ENCODE peak calls at places on chromosomes 6 and 20, in nine cellular contexts. N is fibroblast of lung, V is ascending aorta, F is brain microvascular endothelial cell, C is endodermal cell, A is BE2C, O is Panc1, K is mammary epithelial cell, P is tibial nerve. G is an unnamed sample. For H3K27me3, the result is how much of the 10 kb centered on the place peaks cover.

GRCh38 chr6:119126140-119126539 is 47.7 kb upstream of the FAM184A start:
- DNase-seq in N (no peak), V (no peak), F (no peak), C (no peak), A (no peak), O (no peak), K (no peak), P (no peak), G (no peak)

GRCh38 chr20:18657575-18657974 is 69.7 kb downstream of the DTD1 start:
- DNase-seq in N (peak), V (no peak), F (peak), C (no peak), A (no peak), O (no peak), K (peak), P (no peak), G (peak)

GRCh38 chr20:22796465-22797077 is 212.2 kb upstream of the FOXA2 start:
- DNase-seq in N (peak), V (no peak), F (peak), C (no peak), A (no peak), O (no peak), K (peak), P (no peak), G (no peak)

GRCh38 chr6:15495375-15495901 is 167.4 kb downstream of the DTNBP1 start:
- DNase-seq in N (no peak), V (no peak), F (no peak), C (no peak), A (no peak), O (no peak), K (no peak), P (no peak), G (no peak)

GRCh38 chr6:80366721-80367120 is 260.2 kb downstream of the BCKDHB start:
- DNase-seq in N (peak), V (no peak), F (peak), C (no peak), A (peak), O (no peak), K (no peak), P (no peak), G (no peak)

GRCh38 chr6:146770275-146770964 is 171.6 kb downstream of the ADGB start:
- DNase-seq in N (no peak), V (no peak), F (no peak), C (no peak), A (no peak), O (no peak), K (no peak), P (no peak), G (no peak)

GRCh38 chr20:3011752-3012151 is 31.7 kb upstream of the GNRH2 start:
- DNase-seq in N (no peak), V (no peak), F (no peak), C (no peak), A (no peak), O (no peak), K (no peak), P (no peak), G (no peak)

GRCh38 chr20:54340667-54341081 is 132.8 kb downstream of the PFDN4 start:
- DNase-seq in N (peak), V (no peak), F (peak), C (no peak), A (no peak), O (no peak), K (no peak), P (no peak), G (peak)

GRCh38 chr20:46121531-46121930 is 3.4 kb downstream of the CD40 start:
- DNase-seq in N (no peak), V (no peak), F (no peak), C (no peak), A (no peak), O (no peak), K (no peak), P (no peak), G (no peak)

GRCh38 chr6:129340983-129341382 is 369.0 kb downstream of the ARHGAP18 start:
- DNase-seq in N (peak), V (no peak), F (peak), C (no peak), A (no peak), O (no peak), K (peak), P (no peak), G (peak)

GRCh38 chr20:46348972-46349741 is 40.9 kb upstream of the CDH22 start:
- DNase-seq in N (no peak), V (no peak), F (peak), C (peak), A (peak), O (no peak), K (no peak), P (peak), G (peak)

GRCh38 chr6:18380165-18380564 is 7.0 kb upstream of the RNF144B start:
- DNase-seq in N (no peak), V (no peak), F (no peak), C (no peak), A (no peak), O (no peak), K (no peak), P (no peak), G (peak)

GRCh38 chr6:157761331-157761921 is 61.6 kb upstream of the SNX9 start:
- DNase-seq in N (peak), V (no peak), F (peak), C (no peak), A (no peak), O (peak), K (peak), P (no peak), G (peak)

GRCh38 chr6:138972226-138972665 is 15.8 kb downstream of the REPS1 start:
- DNase-seq in N (peak), V (no peak), F (peak), C (no peak), A (peak), O (no peak), K (peak), P (no peak), G (peak)

GRCh38 chr6:32369678-32370077 is 2.0 kb downstream of the TSBP1 start:
- DNase-seq in N (peak), V (no peak), F (peak), C (no peak), A (no peak), O (peak), K (peak), P (no peak), G (peak)

GRCh38 chr6:20092071-20092566 is 120.2 kb downstream of the MBOAT1 start:
- DNase-seq in N (peak), V (no peak), F (peak), C (no peak), A (no peak), O (peak), K (peak), P (peak), G (peak)

GRCh38 chr6:20924911-20925543 is 390.8 kb downstream of the CDKAL1 start:
- DNase-seq in N (no peak), V (no peak), F (no peak), C (no peak), A (no peak), O (no peak), K (no peak), P (no peak), G (no peak)

GRCh38 chr6:16339263-16339587 is 100.8 kb downstream of the GMPR start:
- DNase-seq in N (no peak), V (no peak), F (no peak), C (no peak), A (no peak), O (no peak), K (no peak), P (no peak), G (no peak)

GRCh38 chr6:24940311-24940917 is 4.7 kb upstream of the RIPOR2 start:
- DNase-seq in N (no peak), V (no peak), F (no peak), C (no peak), A (no peak), O (no peak), K (no peak), P (no peak), G (no peak)

GRCh38 chr20:2080532-2081224 is 20.9 kb upstream of the STK35 start:
- DNase-seq in N (no peak), V (no peak), F (no peak), C (no peak), A (no peak), O (no peak), K (no peak), P (no peak), G (no peak)

GRCh38 chr6:2072450-2072849 is 173.0 kb downstream of the GMDS start:
- DNase-seq in N (peak), V (no peak), F (no peak), C (no peak), A (no peak), O (no peak), K (no peak), P (no peak), G (no peak)

GRCh38 chr6:130423044-130423443 is 57.2 kb downstream of the TMEM200A start:
- DNase-seq in N (no peak), V (no peak), F (no peak), C (no peak), A (no peak), O (no peak), K (no peak), P (no peak), G (no peak)

GRCh38 chr20:17735206-17735804 is 35.5 kb downstream of the BANF2 start:
- DNase-seq in N (peak), V (no peak), F (peak), C (no peak), A (no peak), O (no peak), K (peak), P (no peak), G (peak)

GRCh38 chr20:17895641-17896246 is 72.8 kb downstream of the SNX5 start:
- DNase-seq in N (peak), V (no peak), F (peak), C (no peak), A (no peak), O (no peak), K (peak), P (no peak), G (peak)

GRCh38 chr6:140480852-140481251 is 1106.4 kb upstream of the CITED2 start:
- DNase-seq in N (peak), V (no peak), F (no peak), C (no peak), A (no peak), O (no peak), K (no peak), P (peak), G (peak)

GRCh38 chr6:121465101-121465500 is 29.7 kb downstream of the GJA1 start:
- DNase-seq in N (no peak), V (no peak), F (no peak), C (no peak), A (no peak), O (no peak), K (no peak), P (no peak), G (peak)

GRCh38 chr6:20605061-20605460 is 70.8 kb downstream of the CDKAL1 start:
- DNase-seq in N (no peak), V (no peak), F (no peak), C (no peak), A (no peak), O (no peak), K (peak), P (no peak), G (peak)

GRCh38 chr6:47242483-47243386 is 67.0 kb downstream of the TNFRSF21 start:
- DNase-seq in N (peak), V (peak), F (peak), C (no peak), A (peak), O (peak), K (peak), P (peak), G (peak)

DNA sequence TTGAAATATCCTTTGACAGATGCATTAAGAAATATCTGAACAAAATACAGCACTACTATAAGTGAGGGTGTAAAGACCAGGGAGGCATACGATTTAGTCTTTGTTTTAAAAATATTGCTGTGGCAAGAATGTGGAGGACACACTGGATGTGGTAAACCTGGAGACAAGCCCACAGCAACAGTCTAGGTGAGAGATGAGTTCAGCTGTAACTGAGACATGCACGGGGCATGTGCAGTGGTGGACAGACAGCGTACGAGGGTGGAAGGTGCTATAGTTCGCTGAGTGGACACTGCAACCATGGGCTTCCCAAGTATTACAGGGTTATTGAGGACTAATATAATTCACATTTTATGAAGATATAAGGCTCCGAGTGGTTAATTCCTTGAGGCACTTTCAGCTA is 1.8 kb downstream of the NANP start:
- DNase-seq in N (no peak), V (no peak), F (no peak), C (no peak), A (no peak), O (no peak), K (no peak), P (no peak), G (no peak)
- H3K4me3 ChIP-seq in N (peak), V (no peak), F (no peak), C (peak), A (peak), O (peak), K (peak), P (no peak), G (no peak)

DNA sequence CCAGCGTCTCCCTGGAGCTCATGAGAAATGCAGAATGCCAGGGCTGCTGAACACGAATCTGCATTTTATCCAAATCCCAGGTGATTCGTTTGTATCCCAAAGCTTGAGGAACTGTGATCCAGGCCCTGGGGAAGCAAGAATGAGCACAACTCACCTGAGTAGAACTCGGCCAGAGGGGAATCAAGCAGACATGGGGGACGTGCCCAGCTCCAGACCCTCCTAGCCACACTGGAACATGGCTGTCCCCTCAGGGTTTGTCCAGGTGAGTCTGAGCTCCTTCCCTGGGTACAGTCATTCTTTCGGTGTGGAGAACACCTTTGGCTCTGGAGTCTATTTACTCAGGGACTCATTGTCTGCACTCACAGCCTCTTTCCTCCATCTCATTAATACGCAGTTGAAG is 13.3 kb downstream of the NKX2-2 start:
- DNase-seq in N (no peak), V (no peak), F (no peak), C (no peak), A (no peak), O (no peak), K (no peak), P (no peak), G (no peak)
- H3K27me3 ChIP-seq in N (under half), V (under half), F (under half), C (under half), A (under half), O (under half), K (under half), P (under half), G (under half)

DNA sequence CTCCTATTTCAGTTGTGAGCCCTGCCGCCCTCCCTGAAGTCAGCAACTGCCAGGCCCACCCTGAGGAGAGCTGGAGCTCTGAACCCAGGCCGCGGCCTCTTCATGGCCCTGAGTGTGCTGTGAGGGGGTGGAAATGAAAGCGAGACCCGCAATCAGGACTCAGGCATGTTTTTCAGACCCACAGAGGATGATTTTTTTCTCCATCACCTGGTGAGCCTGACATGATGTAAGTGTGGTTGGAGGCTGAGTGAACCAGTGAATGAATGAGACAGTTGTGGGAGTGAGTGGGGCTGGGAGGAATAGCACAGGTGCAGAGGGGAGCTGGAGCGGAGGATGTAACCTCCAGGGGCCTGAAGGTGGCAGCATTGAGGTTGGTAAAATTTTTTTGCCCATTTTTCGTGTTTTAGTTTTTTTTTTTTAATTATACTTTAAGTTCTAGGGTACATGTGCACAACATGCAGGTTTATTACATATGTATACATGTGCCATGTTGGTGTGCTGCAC is 18.3 kb downstream of the RAET1L start:
- DNase-seq in N (no peak), V (no peak), F (no peak), C (peak), A (no peak), O (no peak), K (no peak), P (no peak), G (no peak)
- TF ChIP-seq CTCF in N (peak), V (peak), F (peak), C (peak), A (peak), O (peak), K (peak), P (no peak), G (peak)

DNA sequence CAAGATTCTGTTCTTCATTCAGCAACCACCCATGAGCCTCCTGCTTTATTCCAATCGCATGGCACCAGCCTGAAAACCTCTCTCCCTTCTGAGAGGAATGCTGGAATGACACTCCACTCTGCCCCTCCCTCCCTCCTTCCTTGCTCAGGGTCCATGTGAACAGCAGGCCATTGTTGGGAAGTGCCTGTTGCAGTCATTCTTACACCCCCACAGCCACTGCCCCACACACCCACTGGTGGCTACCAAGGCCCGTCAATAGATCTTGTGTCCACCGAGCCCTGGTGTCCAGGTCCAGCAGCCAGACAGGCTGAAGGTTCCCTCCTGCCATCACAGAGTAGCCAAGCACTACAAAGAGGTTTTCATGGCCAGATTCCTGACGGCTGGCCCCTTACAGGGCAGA is 6.5 kb downstream of the PDRG1 start:
- DNase-seq in N (no peak), V (no peak), F (no peak), C (no peak), A (no peak), O (no peak), K (no peak), P (no peak), G (no peak)
- H3K4me3 ChIP-seq in N (no peak), V (no peak), F (no peak), C (no peak), A (no peak), O (no peak), K (no peak), P (no peak), G (no peak)

DNA sequence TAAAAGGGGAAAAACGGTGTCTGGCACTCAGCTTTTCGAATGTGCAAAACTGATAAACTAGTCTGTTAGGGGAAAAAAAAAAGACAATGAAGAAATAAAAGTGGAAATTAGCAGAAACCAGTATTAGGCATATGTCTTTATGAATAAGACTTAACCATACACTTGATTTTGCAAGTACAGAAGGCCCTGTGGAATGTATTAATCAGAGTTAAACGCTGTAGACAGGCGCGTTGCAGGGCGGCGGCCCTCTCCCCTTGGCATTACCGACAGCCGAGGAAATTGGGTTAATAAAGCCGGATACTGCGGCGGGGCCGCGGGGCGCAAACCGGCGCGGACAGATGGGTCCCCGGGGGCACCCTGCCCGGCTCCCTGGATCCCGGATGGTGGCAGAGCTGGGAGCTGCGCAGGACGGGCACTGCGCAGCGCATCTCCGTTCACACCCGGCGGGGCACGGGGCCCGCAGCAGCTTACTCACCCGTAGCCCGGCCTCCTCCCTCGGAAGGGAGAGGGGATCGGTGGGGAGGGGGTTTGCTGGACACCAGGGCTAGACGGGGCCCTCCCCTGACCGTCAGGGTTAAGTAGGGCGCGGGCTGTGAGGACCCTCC is 2.1 kb downstream of the BHLHE23 start:
- DNase-seq in N (no peak), V (no peak), F (no peak), C (peak), A (no peak), O (no peak), K (no peak), P (no peak), G (peak)
- H3K27me3 ChIP-seq in N (half or more), V (under half), F (half or more), C (half or more), A (half or more), O (under half), K (half or more), P (under half), G (under half)

GRCh38 chr6:66496659-66497058 is 789.6 kb upstream of the EYS start:
- DNase-seq in N (no peak), V (no peak), F (no peak), C (no peak), A (peak), O (peak), K (no peak), P (no peak), G (peak)
- TF ChIP-seq CTCF in N (peak), V (no peak), F (peak), C (peak), A (peak), O (peak), K (no peak), P (peak), G (no peak)

DNA sequence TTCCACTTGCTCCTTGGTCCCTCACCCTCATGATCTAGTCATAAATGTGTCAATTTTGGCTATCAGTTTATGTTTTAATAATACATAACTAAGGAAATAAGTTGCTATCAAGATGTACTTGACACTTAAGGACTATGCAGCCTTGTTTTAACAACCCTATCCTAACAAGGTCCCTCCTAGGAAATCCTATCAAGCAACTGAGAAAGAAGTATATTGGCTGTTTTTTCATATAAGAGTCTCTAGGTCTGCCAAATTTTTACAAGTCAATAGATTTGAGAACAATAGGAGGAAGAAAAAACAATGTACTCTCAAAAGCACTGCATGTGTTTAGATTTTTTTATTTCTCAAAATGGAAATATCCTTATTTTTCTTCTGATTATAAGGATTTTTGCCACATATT is 14.7 kb downstream of the FILIP1 start:
- DNase-seq in N (no peak), V (no peak), F (no peak), C (no peak), A (no peak), O (no peak), K (no peak), P (no peak), G (no peak)
- H3K4me3 ChIP-seq in N (no peak), V (no peak), F (no peak), C (no peak), A (no peak), O (no peak), K (no peak), P (no peak), G (no peak)